ENCODE peak calls at places on chromosome 11, in ten cellular contexts. D is SK-N-SH, K is suprapubic skin, T is transverse colon, X is A549, L is tibial nerve, Y is ovary, W is K562, O is stomach, A is sigmoid colon. M is an unnamed sample.

GRCh38 chr11:46369458-46370152 is 11.9 kb upstream of the MDK start:
- DNase-seq in K (no peak), X (peak; percentile 79), A (no peak), D (peak; percentile 91), L (no peak), W (peak; percentile 71), T (peak; percentile 47), O (peak; percentile 67), Y (no peak), M (no peak)

GRCh38 chr11:110093407-110094297 is 460 bp downstream of the ZC3H12C start:
- DNase-seq in O (peak; percentile 56), Y (peak; percentile 70), X (peak; percentile 59), W (peak; percentile 31), D (peak; percentile 78), A (peak; percentile 81), T (peak; percentile 61), L (peak; percentile 41), K (peak; percentile 82), M (no peak)

GRCh38 chr11:64876835-64877341 is 1.5 kb downstream of the EHD1 start:
- DNase-seq in K (no peak), A (no peak), X (no peak), T (peak; percentile 58), O (peak; percentile 81), L (no peak), D (no peak), W (no peak), Y (no peak), M (no peak)

GRCh38 chr11:10348650-10349280 is 43.9 kb downstream of the ADM start:
- DNase-seq in D (no peak), L (no peak), A (no peak), T (no peak), X (no peak), K (no peak), Y (no peak), W (no peak), O (no peak), M (peak; percentile 64)

GRCh38 chr11:77518471-77518870 is 44.6 kb upstream of the PAK1 start:
- DNase-seq in A (no peak), Y (no peak), O (no peak), W (no peak), T (no peak), K (no peak), D (no peak), L (no peak), X (no peak), M (no peak)

GRCh38 chr11:13388741-13389140 is 74.3 kb downstream of the BTBD10 start:
- DNase-seq in A (no peak), Y (no peak), L (no peak), K (no peak), X (no peak), D (no peak), W (no peak), T (no peak), O (no peak), M (no peak)

GRCh38 chr11:43573233-43573632 is 107.3 kb upstream of the HSD17B12 start:
- DNase-seq in A (no peak), D (peak; percentile 51), X (peak; percentile 37), Y (no peak), O (no peak), T (no peak), W (peak; percentile 45), L (no peak), K (no peak), M (no peak)

GRCh38 chr11:15201586-15201985 is 86.9 kb downstream of the INSC start:
- DNase-seq in D (no peak), L (no peak), X (no peak), Y (no peak), W (no peak), T (no peak), O (no peak), A (no peak), K (no peak), M (no peak)

GRCh38 chr11:74696488-74696887 is 34.7 kb downstream of the CHRDL2 start:
- DNase-seq in X (peak; percentile 43), Y (peak; percentile 37), A (no peak), W (no peak), K (no peak), T (no peak), L (no peak), O (no peak), D (no peak), M (no peak)

GRCh38 chr11:74694536-74694935 is 36.7 kb downstream of the CHRDL2 start:
- DNase-seq in D (no peak), W (no peak), T (no peak), L (no peak), Y (no peak), X (no peak), K (no peak), O (no peak), A (no peak), M (no peak)

GRCh38 chr11:74697722-74698121 is 33.5 kb downstream of the CHRDL2 start:
- DNase-seq in K (no peak), X (no peak), W (no peak), Y (no peak), D (no peak), L (no peak), A (no peak), T (no peak), O (no peak), M (no peak)

GRCh38 chr11:74695705-74696280 is 35.4 kb downstream of the CHRDL2 start:
- DNase-seq in D (no peak), A (no peak), W (no peak), T (no peak), Y (no peak), X (no peak), K (no peak), L (no peak), O (no peak), M (no peak)

DNA sequence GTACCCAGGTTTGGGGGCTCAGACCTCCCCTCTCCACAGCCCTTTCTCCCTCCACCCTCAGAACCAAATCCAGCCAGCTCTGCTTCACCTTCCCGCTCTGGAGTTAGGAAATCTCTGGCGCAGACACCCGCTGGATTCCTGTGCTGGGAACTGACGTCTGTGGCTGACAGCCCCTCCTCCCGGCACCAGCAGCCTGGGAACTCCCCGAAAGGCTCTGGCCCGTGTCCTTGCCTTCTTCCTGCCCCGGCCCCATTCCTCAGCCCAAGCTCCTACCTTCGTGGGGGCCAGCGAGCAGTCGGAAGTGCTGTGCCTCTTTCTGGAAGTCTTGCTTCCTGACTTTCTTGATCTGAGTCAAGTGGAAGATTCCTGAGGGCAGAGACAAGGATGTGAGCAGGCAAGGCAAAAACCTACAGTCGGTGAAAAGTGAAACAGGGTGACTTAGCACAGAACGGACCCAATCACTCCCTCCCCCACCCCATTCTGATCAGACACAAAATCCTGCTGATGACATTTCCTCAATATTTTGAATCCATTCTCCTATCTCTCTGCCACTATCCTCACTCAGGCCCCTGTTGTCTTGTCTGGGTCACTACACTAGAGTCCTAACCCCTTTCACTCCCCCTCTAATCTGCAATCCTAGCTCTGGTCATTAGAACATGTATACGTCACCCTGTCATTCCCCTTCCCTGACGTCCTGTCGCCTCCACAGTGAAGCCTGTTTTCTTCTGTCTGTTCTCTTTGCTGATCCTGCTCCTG is 34.1 kb downstream of the CHRDL2 start:
- DNase-seq in L (peak; percentile 44), Y (peak; percentile 86), X (peak; percentile 85), W (peak; percentile 55), D (no peak), A (peak; percentile 97), K (peak; percentile 86), O (peak; percentile 77), T (peak; percentile 72), M (peak; percentile 96)
- TF ChIP-seq EP300 in L (peak; percentile 83), Y (peak; percentile 99), X (peak; percentile 53), W (no peak), D (no peak), A (peak; percentile 96), K (peak; percentile 69), O (peak; percentile 98), T (peak; percentile 97), M (peak; percentile 96)

DNA sequence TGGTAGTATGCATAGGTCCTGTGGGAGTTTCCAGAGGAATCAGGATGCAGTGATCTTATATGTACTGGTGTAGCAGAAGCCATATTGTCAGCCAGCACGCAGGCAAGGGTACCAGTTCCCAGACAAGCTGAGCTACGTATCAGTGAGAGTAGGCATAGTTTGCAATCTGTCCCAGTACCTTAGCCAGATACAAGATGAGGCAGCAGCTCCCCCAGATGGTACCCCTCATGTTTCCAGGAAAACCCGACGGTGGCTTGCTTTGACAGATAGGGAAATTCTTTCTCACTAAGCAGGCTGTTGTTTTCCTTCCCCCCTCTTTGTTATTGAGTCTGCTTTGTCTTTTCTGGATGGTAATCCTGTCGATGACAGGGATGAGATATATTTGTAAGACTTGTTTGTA is 109.7 kb upstream of the RRM1 start:
- DNase-seq in Y (peak; percentile 35), W (peak; percentile 29), X (no peak), O (no peak), A (no peak), T (no peak), D (peak; percentile 27), L (no peak), K (no peak), M (no peak)
- TF ChIP-seq CTCF in Y (peak; percentile 13), W (peak; percentile 58), X (no peak), O (no peak), A (no peak), T (no peak), D (no peak), L (no peak), K (no peak), M (no peak)

GRCh38 chr11:1128333-1129142 is 29.2 kb upstream of the MUC5AC start:
- DNase-seq in Y (no peak), T (no peak), L (no peak), W (no peak), X (no peak), O (peak; percentile 46), K (no peak), A (peak; percentile 46), D (peak; percentile 23), M (no peak)

GRCh38 chr11:1130276-1131032 is 27.3 kb upstream of the MUC5AC start:
- DNase-seq in X (no peak), A (peak; percentile 48), D (peak; percentile 29), W (no peak), L (no peak), K (no peak), Y (no peak), T (peak; percentile 6), O (peak; percentile 25), M (no peak)

GRCh38 chr11:1129666-1130160 is 28.0 kb upstream of the MUC5AC start:
- DNase-seq in D (peak; percentile 14), T (no peak), W (no peak), X (no peak), L (no peak), Y (no peak), K (no peak), O (peak; percentile 63), A (peak; percentile 60), M (no peak)

GRCh38 chr11:1129143-1129665 is 28.5 kb upstream of the MUC5AC start:
- DNase-seq in A (peak; percentile 46), Y (no peak), D (peak; percentile 33), L (no peak), O (peak; percentile 31), K (no peak), W (no peak), T (no peak), X (no peak), M (no peak)

GRCh38 chr11:1131033-1131911 is 26.5 kb upstream of the MUC5AC start:
- DNase-seq in L (no peak), A (peak; percentile 48), K (no peak), W (no peak), X (no peak), Y (no peak), O (peak; percentile 20), D (peak; percentile 31), T (no peak), M (no peak)
- TF ChIP-seq EP300 in L (no peak), A (no peak), K (no peak), W (no peak), X (no peak), Y (no peak), O (no peak), D (no peak), T (no peak), M (no peak)

GRCh38 chr11:122578168-122578825 is 77.2 kb upstream of the UBASH3B start:
- DNase-seq in K (no peak), O (no peak), L (no peak), X (peak; percentile 28), A (no peak), D (no peak), Y (no peak), W (no peak), T (no peak), M (no peak)
- TF ChIP-seq CTCF in K (no peak), O (no peak), L (no peak), X (no peak), A (no peak), D (peak; percentile 36), Y (no peak), W (peak; percentile 31), T (no peak), M (no peak)